ENCODE peak calls at places on chromosomes 16 and 17, in nine cellular contexts. S is dermis blood vessel endothelial cell; H is NCI-H2081; Z is NCI-H1694 treated with DMSO at 0.1 percent for 48 hours; J is right lobe of liver; N is lung; C is CD4-positive, alpha-beta T cell; M is psoas muscle; G is activated naive CD4-positive, alpha-beta T cell treated with anti-CD3 and anti-CD28 coated beads, Interleukin-2, amount 10 ng/mL, durations not matched to agents 7 days and 5 days. B is an unnamed sample.

GRCh38 chr16:19523184-19523558 is 571 bp upstream of the CCP110 start:
- DNase-seq in S (no peak), H (no peak), Z (no peak), J (peak), N (no peak), C (no peak), M (no peak), G (no peak), B (no peak)

GRCh38 chr17:47687748-47688147 is 6.2 kb upstream of the TBKBP1 start:
- DNase-seq in S (no peak), H (no peak), Z (no peak), J (no peak), N (no peak), C (no peak), M (no peak), G (no peak), B (no peak)

GRCh38 chr17:7236808-7237207 is 2.4 kb downstream of the PHF23 start:
- DNase-seq in S (no peak), H (no peak), Z (no peak), J (peak), N (no peak), C (no peak), M (no peak), G (no peak), B (no peak)

GRCh38 chr17:9206989-9207317 is 185.6 kb downstream of the NTN1 start:
- DNase-seq in S (no peak), H (no peak), Z (no peak), J (peak), N (no peak), C (no peak), M (no peak), G (no peak), B (no peak)

GRCh38 chr16:30005341-30006094 is 5.3 kb downstream of the DOC2A start:
- DNase-seq in S (peak), H (no peak), Z (no peak), J (peak), N (no peak), C (peak), M (peak), G (peak), B (no peak)

GRCh38 chr17:16453493-16453851 is 38.1 kb downstream of the TRPV2 start:
- DNase-seq in S (no peak), H (no peak), Z (no peak), J (no peak), N (no peak), C (no peak), M (no peak), G (no peak), B (no peak)

GRCh38 chr17:13353590-13353989 is 248.1 kb downstream of the HS3ST3A1 start:
- DNase-seq in S (no peak), H (no peak), Z (no peak), J (no peak), N (no peak), C (no peak), M (no peak), G (no peak), B (no peak)

GRCh38 chr17:77432034-77432554 is 291.3 kb downstream of the SEC14L1 start:
- DNase-seq in S (no peak), H (no peak), Z (no peak), J (no peak), N (no peak), C (no peak), M (no peak), G (no peak), B (no peak)

GRCh38 chr17:18267927-18268711 is 7.7 kb downstream of the MIEF2 start:
- DNase-seq in S (no peak), H (no peak), Z (no peak), J (no peak), N (no peak), C (no peak), M (no peak), G (no peak), B (no peak)

GRCh38 chr17:82063424-82064415 is 1.9 kb downstream of the DUS1L start:
- DNase-seq in S (no peak), H (no peak), Z (no peak), J (no peak), N (no peak), C (no peak), M (peak), G (no peak), B (no peak)